ENCODE peak calls at places on chromosomes 13 and 19, in four cellular contexts. One of them, this sample, is unnamed.

GRCh38 chr19:51887522-51888498 is at the start of gene ZNF577:
- DNase-seq in nephron progenitor cell: peak; percentile 82
- DNase-seq in HS-5: peak; percentile 64
- DNase-seq in occipital lobe: peak; percentile 82
- DNase-seq in this sample: peak; percentile 85

GRCh38 chr19:1959928-1960589 is 19.1 kb downstream of the CSNK1G2 start:
- DNase-seq in nephron progenitor cell: no peak
- DNase-seq in HS-5: no peak
- DNase-seq in occipital lobe: no peak
- DNase-seq in this sample: no peak

GRCh38 chr19:5999693-6000092 is 21.8 kb upstream of the RANBP3 start:
- DNase-seq in nephron progenitor cell: no peak
- DNase-seq in HS-5: no peak
- DNase-seq in occipital lobe: no peak
- DNase-seq in this sample: no peak

GRCh38 chr13:72648513-72649065 is 78.8 kb downstream of the MZT1 start:
- DNase-seq in nephron progenitor cell: no peak
- DNase-seq in HS-5: no peak
- DNase-seq in occipital lobe: no peak
- DNase-seq in this sample: no peak

GRCh38 chr13:99377641-99378040 is 70.4 kb upstream of the GPR183 start:
- DNase-seq in nephron progenitor cell: no peak
- DNase-seq in HS-5: no peak
- DNase-seq in occipital lobe: no peak
- DNase-seq in this sample: peak; percentile 28

GRCh38 chr13:33940898-33941297 is 122.9 kb downstream of the RFC3 start:
- DNase-seq in nephron progenitor cell: no peak
- DNase-seq in HS-5: no peak
- DNase-seq in occipital lobe: no peak
- DNase-seq in this sample: peak; percentile 70

GRCh38 chr19:6450166-6450565 is 9.4 kb downstream of the SLC25A23 start:
- DNase-seq in nephron progenitor cell: no peak
- DNase-seq in HS-5: no peak
- DNase-seq in occipital lobe: no peak
- DNase-seq in this sample: no peak

GRCh38 chr19:19749332-19750130 is 16.6 kb upstream of the ZNF14 start:
- DNase-seq in nephron progenitor cell: no peak
- DNase-seq in HS-5: no peak
- DNase-seq in occipital lobe: no peak
- DNase-seq in this sample: no peak

GRCh38 chr19:6766357-6767080 is 716 bp downstream of the SH2D3A start:
- DNase-seq in nephron progenitor cell: no peak
- DNase-seq in HS-5: no peak
- DNase-seq in occipital lobe: no peak
- DNase-seq in this sample: peak; percentile 35

GRCh38 chr19:51784922-51785690 is 9.9 kb upstream of the FPR3 start:
- DNase-seq in nephron progenitor cell: no peak
- DNase-seq in HS-5: peak; percentile 51
- DNase-seq in occipital lobe: peak; percentile 5
- DNase-seq in this sample: no peak

GRCh38 chr13:44416297-44416696 is 42.7 kb downstream of the SERP2 start:
- DNase-seq in nephron progenitor cell: no peak
- DNase-seq in HS-5: no peak
- DNase-seq in occipital lobe: no peak
- DNase-seq in this sample: no peak

GRCh38 chr19:2171349-2172145 is 7.8 kb downstream of the DOT1L start:
- DNase-seq in nephron progenitor cell: no peak
- DNase-seq in HS-5: no peak
- DNase-seq in occipital lobe: no peak
- DNase-seq in this sample: peak; percentile 71

GRCh38 chr13:94251801-94252200 is 227.7 kb downstream of the DCT start:
- DNase-seq in nephron progenitor cell: no peak
- DNase-seq in HS-5: no peak
- DNase-seq in occipital lobe: no peak
- DNase-seq in this sample: no peak

GRCh38 chr19:13621413-13621812 is 115.1 kb upstream of the CACNA1A start:
- DNase-seq in nephron progenitor cell: no peak
- DNase-seq in HS-5: peak; percentile 77
- DNase-seq in occipital lobe: no peak
- DNase-seq in this sample: peak; percentile 88

GRCh38 chr13:36850790-36851438 is 31.9 kb downstream of the RFXAP start:
- DNase-seq in nephron progenitor cell: peak; percentile 14
- DNase-seq in HS-5: no peak
- DNase-seq in occipital lobe: no peak
- DNase-seq in this sample: peak; percentile 62

GRCh38 chr19:4139614-4140236 is 13.7 kb upstream of the CREB3L3 start:
- DNase-seq in nephron progenitor cell: peak; percentile 86
- DNase-seq in HS-5: no peak
- DNase-seq in occipital lobe: peak; percentile 21
- DNase-seq in this sample: peak; percentile 90

GRCh38 chr13:73945871-73946270 is 188.3 kb downstream of the KLF12 start:
- DNase-seq in nephron progenitor cell: no peak
- DNase-seq in HS-5: no peak
- DNase-seq in occipital lobe: peak; percentile 19
- DNase-seq in this sample: no peak

GRCh38 chr19:10617409-10618121 is 7.8 kb upstream of the SLC44A2 start:
- DNase-seq in nephron progenitor cell: no peak
- DNase-seq in HS-5: peak; percentile 41
- DNase-seq in occipital lobe: no peak
- DNase-seq in this sample: no peak

GRCh38 chr13:97108535-97108910 is 113.6 kb upstream of the MBNL2 start:
- DNase-seq in nephron progenitor cell: no peak
- DNase-seq in HS-5: no peak
- DNase-seq in occipital lobe: peak; percentile 27
- DNase-seq in this sample: no peak

GRCh38 chr19:38270587-38271167 is 6.3 kb downstream of the SPINT2 start:
- DNase-seq in nephron progenitor cell: no peak
- DNase-seq in HS-5: no peak
- DNase-seq in occipital lobe: no peak
- DNase-seq in this sample: no peak